ENCODE peak calls at places on chromosomes 4 and X, in eight cellular contexts. R is OCI-LY7, Q is GM06990, P is neural progenitor cell, U is RWPE1, S is AG09309, W is cardiac muscle cell, Z is lower leg skin. L is an unnamed sample.

GRCh38 chr4:151197258-151197657 is 79.7 kb upstream of the PRSS48 start:
- DNase-seq in P (no peak), S (peak), R (no peak), U (peak), W (no peak), Q (no peak), Z (peak), L (no peak)

GRCh38 chrX:43316161-43316560 is 339.9 kb upstream of the MAOA start:
- DNase-seq in S (no peak), P (no peak), Q (no peak), U (no peak), Z (no peak), W (no peak), R (no peak), L (no peak)

GRCh38 chr4:45662996-45663395 is 460.9 kb downstream of the GABRG1 start:
- DNase-seq in U (peak), R (no peak), P (peak), S (no peak), Q (no peak), Z (no peak), W (peak), L (no peak)

GRCh38 chr4:129335263-129335662 is 239.3 kb downstream of the C4orf33 start:
- DNase-seq in Q (no peak), W (no peak), P (no peak), R (no peak), Z (no peak), U (no peak), S (no peak), L (no peak)

GRCh38 chr4:103867311-103867710 is 147.5 kb upstream of the TACR3 start:
- DNase-seq in W (no peak), P (no peak), R (no peak), Q (no peak), Z (no peak), U (no peak), S (no peak), L (no peak)

GRCh38 chrX:15146515-15146914 is 123.4 kb downstream of the ASB9 start:
- DNase-seq in Z (no peak), P (peak), W (peak), Q (peak), S (no peak), R (peak), U (no peak), L (no peak)

GRCh38 chrX:23637187-23637586 is 30.1 kb upstream of the PRDX4 start:
- DNase-seq in U (no peak), Z (no peak), S (no peak), P (no peak), Q (no peak), W (no peak), R (no peak), L (no peak)

GRCh38 chr4:145482209-145483021 is 762 bp downstream of the SMAD1 start:
- DNase-seq in Q (peak), S (peak), Z (peak), R (peak), W (peak), U (peak), P (peak), L (no peak)

GRCh38 chr4:104906274-104906673 is 240.4 kb upstream of the TET2 start:
- DNase-seq in Z (no peak), U (no peak), R (no peak), Q (no peak), S (no peak), P (no peak), W (no peak), L (no peak)

GRCh38 chrX:41692162-41692749 is 3.5 kb downstream of the GPR34 start:
- DNase-seq in Q (no peak), Z (no peak), S (peak), W (no peak), P (no peak), U (no peak), R (no peak), L (no peak)

GRCh38 chrX:72002886-72003285 is 92.2 kb downstream of the NHSL2 start:
- DNase-seq in U (no peak), W (no peak), Z (no peak), P (no peak), Q (no peak), S (no peak), R (no peak), L (no peak)

GRCh38 chrX:29890646-29891200 is 324.6 kb upstream of the MAGEB2 start:
- DNase-seq in W (no peak), Q (no peak), U (no peak), P (no peak), R (no peak), S (no peak), Z (no peak), L (no peak)

GRCh38 chrX:130086414-130087207 is 23.7 kb downstream of the ELF4 start:
- DNase-seq in W (no peak), Q (peak), P (no peak), R (peak), U (no peak), S (no peak), Z (no peak), L (no peak)

GRCh38 chrX:13069771-13070410 is 25.5 kb upstream of the FAM9C start:
- DNase-seq in Q (no peak), U (no peak), R (no peak), S (no peak), Z (no peak), P (no peak), W (no peak), L (no peak)

GRCh38 chrX:71181910-71182799 is 37.5 kb downstream of the NLGN3 start:
- DNase-seq in P (peak), U (peak), Z (peak), Q (peak), R (peak), S (peak), W (peak), L (peak)

GRCh38 chr4:113760094-113760851 is 1.3 kb downstream of the CAMK2D start:
- DNase-seq in Q (no peak), U (peak), S (no peak), W (peak), Z (peak), R (peak), P (peak), L (no peak)

GRCh38 chrX:51891821-51892551 is 1.4 kb upstream of the MAGED1 start:
- DNase-seq in P (peak), Z (peak), U (no peak), R (peak), Q (no peak), S (peak), W (no peak), L (no peak)

GRCh38 chr4:121053601-121054143 is 18.7 kb downstream of the NDNF start:
- DNase-seq in P (no peak), R (no peak), S (peak), Z (no peak), Q (no peak), U (peak), W (no peak), L (no peak)

GRCh38 chrX:128518508-128518907 is 466.3 kb upstream of the ACTRT1 start:
- DNase-seq in P (peak), Q (no peak), W (peak), R (peak), S (no peak), Z (no peak), U (peak), L (no peak)

GRCh38 chr4:27635936-27636913 is 775.6 kb downstream of the STIM2 start:
- DNase-seq in S (no peak), Q (no peak), R (no peak), W (no peak), P (no peak), U (no peak), Z (no peak), L (no peak)

GRCh38 chr4:6282247-6282646 is 12.6 kb downstream of the WFS1 start:
- DNase-seq in W (no peak), P (no peak), Z (no peak), U (no peak), Q (no peak), S (peak), R (no peak), L (no peak)

GRCh38 chrX:24023972-24024664 is 2.9 kb downstream of the KLHL15 start:
- DNase-seq in Z (no peak), W (peak), Q (no peak), S (no peak), R (peak), P (peak), U (no peak), L (no peak)

GRCh38 chr4:186760576-186760975 is 36.9 kb upstream of the FAT1 start:
- DNase-seq in R (no peak), P (no peak), Q (no peak), S (peak), U (peak), W (no peak), Z (no peak), L (no peak)

GRCh38 chrX:71533850-71534515 is 1.1 kb downstream of the OGT start:
- DNase-seq in U (no peak), P (peak), R (peak), Q (peak), Z (peak), W (peak), S (no peak), L (no peak)

GRCh38 chr4:152807294-152807829 is 27.6 kb downstream of the ARFIP1 start:
- DNase-seq in W (no peak), Q (no peak), S (no peak), U (no peak), R (no peak), Z (no peak), P (no peak), L (no peak)

GRCh38 chr4:56874166-56874565 is 33.5 kb upstream of the REST start:
- DNase-seq in U (peak), R (no peak), Q (no peak), S (no peak), W (peak), Z (no peak), P (peak), L (no peak)

GRCh38 chrX:45716747-45717146 is 516.1 kb upstream of the DIPK2B start:
- DNase-seq in S (peak), W (no peak), Q (no peak), Z (no peak), R (no peak), P (no peak), U (no peak), L (no peak)

GRCh38 chrX:83997781-83998180 is 136.8 kb downstream of the CYLC1 start:
- DNase-seq in Q (no peak), W (no peak), S (no peak), P (no peak), U (no peak), R (no peak), Z (no peak), L (no peak)

GRCh38 chr4:154186035-154186434 is 305.6 kb downstream of the DCHS2 start:
- DNase-seq in R (no peak), S (no peak), P (no peak), W (no peak), U (no peak), Q (no peak), Z (no peak), L (no peak)

GRCh38 chr4:79772510-79772909 is 300.5 kb downstream of the ANTXR2 start:
- DNase-seq in S (no peak), W (no peak), Q (no peak), P (no peak), Z (no peak), U (no peak), R (no peak), L (no peak)

GRCh38 chrX:132918523-132918922 is 39.9 kb downstream of the HS6ST2 start:
- DNase-seq in R (no peak), U (no peak), W (no peak), P (no peak), Z (no peak), S (no peak), Q (no peak), L (no peak)

GRCh38 chr4:24730256-24731001 is 64.9 kb upstream of the SOD3 start:
- DNase-seq in P (no peak), U (no peak), S (peak), Z (peak), R (no peak), Q (no peak), W (no peak), L (peak)

GRCh38 chr4:33334416-33334815 is 2614.2 kb downstream of the PCDH7 start:
- DNase-seq in S (no peak), W (no peak), Z (no peak), Q (no peak), P (no peak), R (no peak), U (no peak), L (no peak)

GRCh38 chr4:84971319-84971932 is 4.9 kb upstream of the WDFY3 start:
- DNase-seq in Q (no peak), R (peak), W (peak), Z (no peak), P (peak), U (peak), S (peak), L (no peak)

GRCh38 chrX:69185886-69186285 is 20.6 kb upstream of the PJA1 start:
- DNase-seq in Z (no peak), Q (no peak), R (no peak), P (no peak), W (no peak), U (no peak), S (no peak), L (no peak)

GRCh38 chr4:11805837-11806236 is 377.1 kb upstream of the HS3ST1 start:
- DNase-seq in S (no peak), Q (no peak), U (peak), R (peak), W (peak), Z (no peak), P (peak), L (no peak)
- TF ChIP-seq CTCF in S (no peak), Q (peak), U (peak), R (peak), W (peak), Z (no peak), P (peak), L (peak)

DNA sequence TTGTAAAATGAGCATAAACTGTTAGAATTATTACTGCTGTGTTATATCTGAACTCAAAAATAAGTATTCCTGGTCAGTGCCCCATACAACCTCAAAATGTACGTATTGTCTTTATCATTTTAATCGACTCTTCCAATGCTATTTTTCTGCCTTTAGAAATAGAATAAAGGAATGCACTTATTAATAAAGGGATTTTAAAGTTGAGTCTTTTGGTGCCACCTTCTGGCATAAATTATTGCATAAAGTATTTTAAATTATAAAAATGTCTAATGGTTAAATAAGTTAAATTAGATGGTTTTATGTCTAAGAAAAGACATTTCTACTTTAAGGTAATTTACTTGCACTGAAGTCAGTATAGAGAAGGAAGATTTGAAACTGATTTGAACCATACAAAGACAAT is 424.0 kb upstream of the NDST4 start:
- DNase-seq in S (no peak), W (no peak), U (no peak), Q (no peak), P (no peak), R (peak), Z (no peak), L (no peak)
- TF ChIP-seq CTCF in S (no peak), W (no peak), U (no peak), Q (no peak), P (no peak), R (peak), Z (no peak), L (peak)

GRCh38 chrX:119292445-119292844 is 56.4 kb downstream of the PGRMC1 start:
- DNase-seq in S (no peak), Q (no peak), W (no peak), U (no peak), R (no peak), Z (no peak), P (peak), L (no peak)

GRCh38 chrX:119288890-119289393 is 52.9 kb downstream of the PGRMC1 start:
- DNase-seq in S (no peak), P (no peak), U (no peak), R (no peak), W (no peak), Q (no peak), Z (no peak), L (no peak)
- TF ChIP-seq CTCF in S (no peak), P (peak), U (no peak), R (no peak), W (no peak), Q (no peak), Z (no peak), L (no peak)

GRCh38 chr4:40629401-40630334 is at the start of gene RBM47:
- DNase-seq in Z (peak), W (peak), Q (peak), P (peak), U (peak), S (no peak), R (peak), L (no peak)
- TF ChIP-seq CTCF in Z (no peak), W (peak), Q (peak), P (peak), U (peak), S (no peak), R (peak), L (no peak)

L was measured in thoracic aorta.